ENCODE peak calls at places on chromosome 12, in six cellular contexts. One of them, this sample, is unnamed.

GRCh38 chr12:102120886-102121285 is 903 bp downstream of the PARPBP start:
- DNase-seq in lower leg skin: no peak
- DNase-seq in ACHN: peak
- DNase-seq in EL: peak
- DNase-seq in GM03348: peak
- DNase-seq in Right ventricle myocardium inferior: no peak
- DNase-seq in this sample: no peak

GRCh38 chr12:114664661-114665320 is 19.2 kb downstream of the TBX3 start:
- DNase-seq in lower leg skin: no peak
- DNase-seq in ACHN: no peak
- DNase-seq in EL: peak
- DNase-seq in GM03348: no peak
- DNase-seq in Right ventricle myocardium inferior: no peak
- DNase-seq in this sample: no peak

GRCh38 chr12:53208877-53209463 is 1.9 kb upstream of the ITGB7 start:
- DNase-seq in lower leg skin: no peak
- DNase-seq in ACHN: no peak
- DNase-seq in EL: no peak
- DNase-seq in GM03348: no peak
- DNase-seq in Right ventricle myocardium inferior: no peak
- DNase-seq in this sample: no peak

GRCh38 chr12:124484526-124484953 is 82.9 kb downstream of the NCOR2 start:
- DNase-seq in lower leg skin: no peak
- DNase-seq in ACHN: no peak
- DNase-seq in EL: no peak
- DNase-seq in GM03348: no peak
- DNase-seq in Right ventricle myocardium inferior: peak
- DNase-seq in this sample: no peak

GRCh38 chr12:105214141-105214540 is 21.8 kb downstream of the APPL2 start:
- DNase-seq in lower leg skin: no peak
- DNase-seq in ACHN: no peak
- DNase-seq in EL: peak
- DNase-seq in GM03348: no peak
- DNase-seq in Right ventricle myocardium inferior: no peak
- DNase-seq in this sample: no peak

GRCh38 chr12:91127751-91128150 is 16.5 kb upstream of the LUM start:
- DNase-seq in lower leg skin: no peak
- DNase-seq in ACHN: peak
- DNase-seq in EL: peak
- DNase-seq in GM03348: peak
- DNase-seq in Right ventricle myocardium inferior: no peak
- DNase-seq in this sample: no peak

GRCh38 chr12:1821805-1822204 is 1.4 kb downstream of the LRTM2 start:
- DNase-seq in lower leg skin: no peak
- DNase-seq in ACHN: no peak
- DNase-seq in EL: no peak
- DNase-seq in GM03348: no peak
- DNase-seq in Right ventricle myocardium inferior: no peak
- DNase-seq in this sample: no peak

GRCh38 chr12:75754141-75754540 is 242.7 kb upstream of the KRR1 start:
- DNase-seq in lower leg skin: no peak
- DNase-seq in ACHN: no peak
- DNase-seq in EL: no peak
- DNase-seq in GM03348: no peak
- DNase-seq in Right ventricle myocardium inferior: no peak
- DNase-seq in this sample: no peak

GRCh38 chr12:28180791-28181190 is 9.5 kb upstream of the CCDC91 start:
- DNase-seq in lower leg skin: no peak
- DNase-seq in ACHN: no peak
- DNase-seq in EL: no peak
- DNase-seq in GM03348: no peak
- DNase-seq in Right ventricle myocardium inferior: no peak
- DNase-seq in this sample: no peak

GRCh38 chr12:48957141-48958048 is at the start of gene ARF3:
- DNase-seq in lower leg skin: peak
- DNase-seq in ACHN: peak
- DNase-seq in EL: peak
- DNase-seq in GM03348: peak
- DNase-seq in Right ventricle myocardium inferior: peak
- DNase-seq in this sample: peak

GRCh38 chr12:131137836-131138637 is 184.3 kb downstream of the ADGRD1 start:
- DNase-seq in lower leg skin: no peak
- DNase-seq in ACHN: no peak
- DNase-seq in EL: no peak
- DNase-seq in GM03348: peak
- DNase-seq in Right ventricle myocardium inferior: no peak
- DNase-seq in this sample: no peak

GRCh38 chr12:72264548-72265175 is 7.5 kb upstream of the TRHDE start:
- DNase-seq in lower leg skin: no peak
- DNase-seq in ACHN: peak
- DNase-seq in EL: peak
- DNase-seq in GM03348: peak
- DNase-seq in Right ventricle myocardium inferior: no peak
- DNase-seq in this sample: no peak

GRCh38 chr12:75390899-75391538 is at the start of gene GLIPR1L2:
- DNase-seq in lower leg skin: peak
- DNase-seq in ACHN: peak
- DNase-seq in EL: peak
- DNase-seq in GM03348: peak
- DNase-seq in Right ventricle myocardium inferior: peak
- DNase-seq in this sample: peak

GRCh38 chr12:41511247-41511646 is 323.1 kb downstream of the PDZRN4 start:
- DNase-seq in lower leg skin: no peak
- DNase-seq in ACHN: no peak
- DNase-seq in EL: no peak
- DNase-seq in GM03348: no peak
- DNase-seq in Right ventricle myocardium inferior: no peak
- DNase-seq in this sample: no peak

GRCh38 chr12:109870648-109871047 is 9.7 kb downstream of the GLTP start:
- DNase-seq in lower leg skin: no peak
- DNase-seq in ACHN: no peak
- DNase-seq in EL: peak
- DNase-seq in GM03348: peak
- DNase-seq in Right ventricle myocardium inferior: no peak
- DNase-seq in this sample: no peak

GRCh38 chr12:4119157-4119761 is 154.3 kb upstream of the CCND2 start:
- DNase-seq in lower leg skin: no peak
- DNase-seq in ACHN: no peak
- DNase-seq in EL: no peak
- DNase-seq in GM03348: no peak
- DNase-seq in Right ventricle myocardium inferior: no peak
- DNase-seq in this sample: no peak

GRCh38 chr12:55993454-55993853 is 3.6 kb upstream of the SUOX start:
- DNase-seq in lower leg skin: no peak
- DNase-seq in ACHN: no peak
- DNase-seq in EL: no peak
- DNase-seq in GM03348: no peak
- DNase-seq in Right ventricle myocardium inferior: no peak
- DNase-seq in this sample: no peak

GRCh38 chr12:4478933-4479332 is 33.3 kb upstream of the FGF6 start:
- DNase-seq in lower leg skin: no peak
- DNase-seq in ACHN: peak
- DNase-seq in EL: no peak
- DNase-seq in GM03348: no peak
- DNase-seq in Right ventricle myocardium inferior: no peak
- DNase-seq in this sample: no peak

GRCh38 chr12:131775904-131776889 is 52.0 kb upstream of the MMP17 start:
- DNase-seq in lower leg skin: no peak
- DNase-seq in ACHN: no peak
- DNase-seq in EL: no peak
- DNase-seq in GM03348: no peak
- DNase-seq in Right ventricle myocardium inferior: no peak
- DNase-seq in this sample: peak

GRCh38 chr12:39622306-39622705 is 2.7 kb upstream of the ABCD2 start:
- DNase-seq in lower leg skin: no peak
- DNase-seq in ACHN: no peak
- DNase-seq in EL: no peak
- DNase-seq in GM03348: no peak
- DNase-seq in Right ventricle myocardium inferior: no peak
- DNase-seq in this sample: no peak

GRCh38 chr12:50246873-50247612 is 36.3 kb downstream of the LIMA1 start:
- DNase-seq in lower leg skin: peak
- DNase-seq in ACHN: peak
- DNase-seq in EL: peak
- DNase-seq in GM03348: peak
- DNase-seq in Right ventricle myocardium inferior: no peak
- DNase-seq in this sample: no peak

GRCh38 chr12:2555487-2556082 is 239.2 kb upstream of the FKBP4 start:
- DNase-seq in lower leg skin: no peak
- DNase-seq in ACHN: no peak
- DNase-seq in EL: no peak
- DNase-seq in GM03348: no peak
- DNase-seq in Right ventricle myocardium inferior: peak
- DNase-seq in this sample: no peak